ENCODE peak calls at places on chromosomes 2 and 18, in six cellular contexts. U is cardiac muscle cell, Q is left ventricle myocardium inferior, T is HCT116, E is neural progenitor cell, V is tibial nerve. M is an unnamed sample. For H3K4me1, the result is how much of the 10 kb centered on the place peaks cover.

GRCh38 chr2:201369762-201370161 is 12.6 kb upstream of the FLACC1 start:
- DNase-seq in U (no peak), T (no peak), V (no peak), Q (no peak), E (no peak), M (no peak)

GRCh38 chr2:7878786-7879515 is 802.9 kb upstream of the ID2 start:
- DNase-seq in Q (no peak), V (no peak), U (peak), E (peak), T (no peak), M (no peak)

GRCh38 chr2:145421841-145422240 is 901.9 kb upstream of the ZEB2 start:
- DNase-seq in E (no peak), U (no peak), T (no peak), V (no peak), Q (no peak), M (no peak)

GRCh38 chr18:77702686-77703085 is 453.0 kb downstream of the GALR1 start:
- DNase-seq in U (peak), Q (no peak), V (no peak), T (no peak), E (peak), M (no peak)

GRCh38 chr2:233295891-233296290 is 11.7 kb upstream of the SAG start:
- DNase-seq in V (no peak), Q (no peak), T (no peak), U (no peak), E (no peak), M (no peak)

GRCh38 chr18:75350440-75350839 is 77.1 kb downstream of the SMIM21 start:
- DNase-seq in U (no peak), T (no peak), Q (no peak), V (no peak), E (peak), M (no peak)

GRCh38 chr2:154692927-154693326 is 5.6 kb upstream of the KCNJ3 start:
- DNase-seq in Q (no peak), T (peak), U (peak), E (no peak), V (no peak), M (no peak)

GRCh38 chr2:171678619-171679018 is 8.7 kb upstream of the DYNC1I2 start:
- DNase-seq in E (no peak), U (no peak), Q (no peak), T (no peak), V (no peak), M (no peak)

GRCh38 chr2:150309681-150310080 is 177.8 kb downstream of the RND3 start:
- DNase-seq in E (no peak), Q (no peak), V (no peak), U (no peak), T (no peak), M (no peak)

GRCh38 chr18:22930089-22930713 is 2.9 kb upstream of the RBBP8 start:
- DNase-seq in U (peak), V (peak), E (peak), T (peak), Q (peak), M (peak)

GRCh38 chr2:75464348-75464946 is 96.3 kb downstream of the EVA1A start:
- DNase-seq in V (peak), T (peak), E (no peak), Q (no peak), U (peak), M (peak)

GRCh38 chr2:96527052-96527964 is 9.2 kb upstream of the ARID5A start:
- DNase-seq in Q (no peak), T (no peak), U (peak), E (peak), V (no peak), M (no peak)

DNA sequence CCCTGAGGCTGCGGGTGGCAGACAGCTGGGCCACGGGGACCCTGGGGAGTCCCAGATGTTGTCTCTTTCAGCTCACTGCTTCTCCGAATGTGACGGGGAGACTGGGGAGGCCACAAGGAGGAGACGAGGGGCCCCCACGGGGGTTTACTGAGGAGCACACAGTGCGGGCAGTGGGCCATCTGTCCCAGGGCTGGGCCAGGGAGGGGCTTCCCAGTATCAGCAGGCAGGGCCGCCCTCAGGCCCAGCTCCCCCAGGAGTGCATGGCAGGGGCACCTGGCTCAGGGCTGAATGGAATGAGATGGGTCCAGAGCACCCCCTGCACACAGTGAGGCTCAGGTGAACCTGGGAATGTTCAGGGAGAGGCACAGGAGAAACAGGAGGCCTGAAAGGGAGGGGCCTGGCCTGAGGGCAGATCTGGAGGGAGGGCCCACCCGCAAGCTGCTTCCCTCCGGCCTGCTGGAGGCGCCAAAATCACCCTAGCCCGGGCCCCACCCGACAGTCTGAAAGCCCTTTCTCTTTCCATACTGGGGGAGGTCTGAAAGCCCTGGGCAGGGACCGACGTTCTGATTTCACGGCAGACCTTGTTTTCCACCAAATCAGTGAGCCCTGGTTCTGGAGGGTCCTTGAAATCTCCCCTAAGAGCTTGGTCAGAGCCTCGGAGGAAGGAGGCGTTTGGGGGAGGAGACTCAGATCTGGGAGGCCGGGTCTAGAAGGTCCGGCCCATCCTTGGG is 35.5 kb upstream of the PTMA start:
- DNase-seq in U (peak), E (peak), Q (no peak), V (no peak), T (peak), M (no peak)
- TF ChIP-seq CTCF in U (peak), E (peak), Q (peak), V (no peak), T (peak), M (no peak)

GRCh38 chr2:9950521-9951271 is 797 bp upstream of the GRHL1 start:
- DNase-seq in T (no peak), Q (peak), E (peak), U (peak), V (no peak), M (peak)
- H3K4me3 ChIP-seq in T (peak), Q (peak), E (peak), U (peak), V (peak), M (peak)

GRCh38 chr18:55642191-55642590 is 54.2 kb upstream of the TCF4 start:
- DNase-seq in V (no peak), E (no peak), U (no peak), Q (no peak), T (no peak), M (no peak)
- H3K4me1 ChIP-seq in V (under half), E (under half), U (under half), Q (under half), T (under half), M (under half)

GRCh38 chr2:162317910-162318279 is 589 bp downstream of the IFIH1 start:
- DNase-seq in E (no peak), U (peak), Q (peak), V (no peak), T (no peak), M (peak)

GRCh38 chr2:162317058-162317742 is 1.3 kb downstream of the IFIH1 start:
- DNase-seq in E (no peak), Q (no peak), V (no peak), U (no peak), T (no peak), M (no peak)

GRCh38 chr2:162312853-162313252 is 5.6 kb downstream of the IFIH1 start:
- DNase-seq in E (no peak), T (no peak), V (no peak), Q (no peak), U (no peak), M (no peak)

GRCh38 chr2:162316590-162316989 is 1.9 kb downstream of the IFIH1 start:
- DNase-seq in U (no peak), E (no peak), T (no peak), V (no peak), Q (no peak), M (no peak)

GRCh38 chr2:162318280-162319222 is at the start of gene IFIH1:
- DNase-seq in V (peak), E (peak), U (peak), T (peak), Q (peak), M (peak)
- TF ChIP-seq CTCF in V (peak), E (peak), U (peak), T (peak), Q (peak), M (no peak)

GRCh38 chr2:237410949-237411635 is 2.9 kb downstream of the COL6A3 start:
- DNase-seq in E (no peak), V (no peak), T (no peak), Q (no peak), U (peak), M (no peak)
- H3K4me3 ChIP-seq in E (no peak), V (peak), T (no peak), Q (peak), U (no peak), M (peak)

GRCh38 chr2:60413819-60414178 is 139.7 kb downstream of the BCL11A start:
- DNase-seq in Q (no peak), T (no peak), U (no peak), E (no peak), V (no peak), M (no peak)
- H3K4me1 ChIP-seq in Q (under half), T (under half), U (under half), E (under half), V (under half), M (under half)

M was measured in testis.